ENCODE peak calls at places on chromosomes 7 and 10, in seven cellular contexts. T is PC-3; Q is esophagus squamous epithelium; G is tibial artery; R is Peyer's patch; Y is CD8-positive, alpha-beta T cell; I is left ventricle myocardium inferior. B is an unnamed sample. For H3K4me1, the result is how much of the 10 kb centered on the place peaks cover.

GRCh38 chr7:28072876-28073514 is 107.6 kb downstream of the JAZF1 start:
- DNase-seq in T (no peak), Q (no peak), G (no peak), R (no peak), Y (no peak), I (no peak), B (no peak)

GRCh38 chr10:100802607-100803006 is 57.2 kb downstream of the PAX2 start:
- DNase-seq in T (no peak), Q (no peak), G (no peak), R (no peak), Y (no peak), I (no peak), B (no peak)

GRCh38 chr7:45324683-45325237 is 167.2 kb downstream of the RAMP3 start:
- DNase-seq in T (no peak), Q (no peak), G (no peak), R (no peak), Y (no peak), I (no peak), B (no peak)

GRCh38 chr7:149721084-149721601 is 52.2 kb downstream of the ZNF467 start:
- DNase-seq in T (no peak), Q (no peak), G (no peak), R (peak), Y (no peak), I (no peak), B (peak)

GRCh38 chr10:114709966-114710365 is 51.9 kb upstream of the ABLIM1 start:
- DNase-seq in T (peak), Q (no peak), G (no peak), R (no peak), Y (no peak), I (no peak), B (no peak)

GRCh38 chr7:66920256-66920655 is 769 bp upstream of the TMEM248 start:
- DNase-seq in T (no peak), Q (no peak), G (no peak), R (no peak), Y (no peak), I (no peak), B (no peak)

GRCh38 chr10:6035101-6035834 is 26.9 kb downstream of the IL2RA start:
- DNase-seq in T (no peak), Q (no peak), G (no peak), R (peak), Y (no peak), I (no peak), B (no peak)

GRCh38 chr7:37732253-37732652 is 48.7 kb downstream of the GPR141 start:
- DNase-seq in T (peak), Q (no peak), G (peak), R (peak), Y (no peak), I (no peak), B (peak)

GRCh38 chr10:71222541-71223364 is 10.4 kb downstream of the UNC5B start:
- DNase-seq in T (no peak), Q (no peak), G (peak), R (peak), Y (no peak), I (no peak), B (peak)

GRCh38 chr10:27252267-27253000 is 11.8 kb upstream of the ACBD5 start:
- DNase-seq in T (no peak), Q (no peak), G (no peak), R (peak), Y (peak), I (peak), B (no peak)

GRCh38 chr7:155980841-155981240 is 168.6 kb upstream of the SHH start:
- DNase-seq in T (no peak), Q (no peak), G (peak), R (peak), Y (no peak), I (no peak), B (peak)

GRCh38 chr10:15433850-15434537 is 62.9 kb upstream of the FAM171A1 start:
- DNase-seq in T (peak), Q (no peak), G (no peak), R (no peak), Y (peak), I (no peak), B (no peak)

GRCh38 chr7:28166982-28167715 is 13.4 kb downstream of the JAZF1 start:
- DNase-seq in T (no peak), Q (no peak), G (no peak), R (no peak), Y (no peak), I (no peak), B (no peak)

GRCh38 chr10:79379512-79380124 is 32.3 kb downstream of the PPIF start:
- DNase-seq in T (no peak), Q (no peak), G (peak), R (peak), Y (no peak), I (no peak), B (no peak)

GRCh38 chr10:48981310-48981907 is 41.8 kb upstream of the LRRC18 start:
- DNase-seq in T (peak), Q (no peak), G (peak), R (peak), Y (peak), I (peak), B (no peak)

GRCh38 chr7:19442016-19442785 is 266.6 kb downstream of the POLR1F start:
- DNase-seq in T (peak), Q (no peak), G (no peak), R (no peak), Y (no peak), I (no peak), B (no peak)

GRCh38 chr10:69732826-69733150 is 68.9 kb upstream of the COL13A1 start:
- DNase-seq in T (no peak), Q (no peak), G (no peak), R (no peak), Y (no peak), I (no peak), B (no peak)

GRCh38 chr10:61153766-61154165 is 209.8 kb upstream of the RHOBTB1 start:
- DNase-seq in T (no peak), Q (no peak), G (no peak), R (no peak), Y (no peak), I (no peak), B (no peak)

GRCh38 chr7:50733552-50733951 is 49.1 kb downstream of the GRB10 start:
- DNase-seq in T (peak), Q (no peak), G (no peak), R (no peak), Y (no peak), I (no peak), B (no peak)

GRCh38 chr10:78552261-78552811 is 516.4 kb upstream of the ZMIZ1 start:
- DNase-seq in T (no peak), Q (no peak), G (peak), R (no peak), Y (no peak), I (peak), B (peak)

GRCh38 chr7:112080441-112080840 is 125.8 kb downstream of the DOCK4 start:
- DNase-seq in T (peak), Q (no peak), G (no peak), R (no peak), Y (no peak), I (no peak), B (no peak)

GRCh38 chr7:75725306-75725705 is 13.4 kb downstream of the HIP1 start:
- DNase-seq in T (no peak), Q (no peak), G (no peak), R (no peak), Y (no peak), I (no peak), B (no peak)

GRCh38 chr10:99344715-99345114 is 15.6 kb downstream of the CNNM1 start:
- DNase-seq in T (no peak), Q (no peak), G (no peak), R (no peak), Y (no peak), I (no peak), B (no peak)

GRCh38 chr10:11104772-11105675 is 87.4 kb downstream of the CELF2 start:
- DNase-seq in T (no peak), Q (no peak), G (no peak), R (no peak), Y (no peak), I (no peak), B (no peak)

GRCh38 chr7:142508251-142508650 is 241.0 kb upstream of the PRSS1 start:
- DNase-seq in T (peak), Q (no peak), G (no peak), R (peak), Y (peak), I (no peak), B (no peak)

GRCh38 chr7:34313289-34313688 is 344.7 kb upstream of the NPSR1 start:
- DNase-seq in T (no peak), Q (no peak), G (no peak), R (no peak), Y (no peak), I (no peak), B (no peak)

GRCh38 chr7:100677308-100678095 is 4.0 kb downstream of the GNB2 start:
- DNase-seq in T (no peak), Q (no peak), G (no peak), R (no peak), Y (no peak), I (no peak), B (no peak)
- H3K27ac ChIP-seq in T (no peak), Q (no peak), G (no peak), R (no peak), Y (no peak), I (peak), B (no peak)

GRCh38 chr7:17472939-17473338 is 174.5 kb downstream of the AHR start:
- DNase-seq in T (no peak), Q (no peak), G (no peak), R (no peak), Y (no peak), I (no peak), B (no peak)

GRCh38 chr7:17477182-17477581 is 178.7 kb downstream of the AHR start:
- DNase-seq in T (peak), Q (no peak), G (no peak), R (no peak), Y (no peak), I (no peak), B (no peak)

GRCh38 chr7:17472518-17472917 is 174.1 kb downstream of the AHR start:
- DNase-seq in T (no peak), Q (no peak), G (no peak), R (no peak), Y (no peak), I (no peak), B (no peak)

GRCh38 chr7:17474724-17475344 is 176.4 kb downstream of the AHR start:
- DNase-seq in T (peak), Q (no peak), G (no peak), R (no peak), Y (no peak), I (no peak), B (no peak)
- TF ChIP-seq CTCF in T (peak), Q (no peak), G (no peak), R (no peak), Y (no peak), I (no peak), B (no peak)

DNA sequence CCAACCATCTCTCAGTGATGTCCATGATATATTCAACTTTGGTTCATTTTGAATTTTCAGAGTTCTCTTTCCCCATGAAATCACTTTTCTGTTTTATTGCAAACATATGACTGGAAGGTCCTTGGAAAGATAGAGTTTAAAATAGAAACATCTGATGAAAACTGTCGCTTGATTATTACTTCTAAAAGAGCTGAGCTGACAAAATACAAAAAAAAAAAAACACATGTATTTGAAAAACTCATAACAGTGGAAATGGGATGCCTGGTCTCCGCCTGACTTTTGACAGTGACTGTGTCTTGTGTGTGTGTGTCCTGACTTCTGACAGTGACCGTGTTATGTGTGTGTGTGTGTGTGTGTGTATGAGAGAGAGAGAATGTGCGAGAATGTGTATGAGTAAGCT is 488.1 kb downstream of the TNS3 start:
- DNase-seq in T (no peak), Q (no peak), G (no peak), R (no peak), Y (no peak), I (no peak), B (no peak)
- H3K4me1 ChIP-seq in T (under half), Q (under half), G (under half), R (under half), Y (under half), I (under half), B (under half)

GRCh38 chr7:116525913-116526857 is 1.3 kb downstream of the CAV1 start:
- DNase-seq in T (peak), Q (no peak), G (peak), R (peak), Y (peak), I (peak), B (peak)
- H3K27ac ChIP-seq in T (peak), Q (peak), G (peak), R (peak), Y (no peak), I (peak), B (peak)